ENCODE peak calls at places on chromosomes 3 and 15, in six cellular contexts. P is GM23248, R is GM23338, A is neural progenitor cell, B is OCI-LY7, M is HCT116. W is an unnamed sample.

GRCh38 chr15:91528811-91529210 is 324.7 kb upstream of the SLCO3A1 start:
- DNase-seq in P (no peak), R (no peak), A (no peak), B (no peak), M (no peak), W (no peak)

GRCh38 chr15:70379938-70380337 is 282.2 kb upstream of the TLE3 start:
- DNase-seq in P (no peak), R (no peak), A (no peak), B (no peak), M (no peak), W (no peak)

GRCh38 chr3:16126634-16127033 is 47.8 kb upstream of the GALNT15 start:
- DNase-seq in P (no peak), R (peak), A (no peak), B (no peak), M (no peak), W (no peak)

GRCh38 chr3:73213906-73214305 is 152.4 kb downstream of the EBLN2 start:
- DNase-seq in P (peak), R (no peak), A (no peak), B (no peak), M (no peak), W (no peak)

GRCh38 chr3:188926741-188927650 is 244.8 kb upstream of the TPRG1 start:
- DNase-seq in P (no peak), R (no peak), A (no peak), B (no peak), M (no peak), W (no peak)

GRCh38 chr3:113211370-113212154 is at the start of gene BOC:
- DNase-seq in P (peak), R (peak), A (peak), B (no peak), M (no peak), W (peak)

GRCh38 chr3:148202386-148202785 is 495.3 kb upstream of the AGTR1 start:
- DNase-seq in P (no peak), R (no peak), A (peak), B (peak), M (no peak), W (no peak)

GRCh38 chr3:80688814-80689213 is 921.0 kb upstream of the ROBO1 start:
- DNase-seq in P (peak), R (peak), A (peak), B (no peak), M (no peak), W (peak)

GRCh38 chr15:89327113-89327512 is 7.5 kb downstream of the POLG start:
- DNase-seq in P (no peak), R (no peak), A (no peak), B (no peak), M (no peak), W (no peak)

GRCh38 chr15:89330881-89331595 is 3.6 kb downstream of the POLG start:
- DNase-seq in P (no peak), R (no peak), A (no peak), B (no peak), M (no peak), W (no peak)

GRCh38 chr15:89328398-89329254 is 6.0 kb downstream of the POLG start:
- DNase-seq in P (no peak), R (no peak), A (no peak), B (no peak), M (no peak), W (no peak)

GRCh38 chr15:89330119-89330518 is 4.5 kb downstream of the POLG start:
- DNase-seq in P (no peak), R (no peak), A (no peak), B (no peak), M (no peak), W (no peak)

GRCh38 chr15:89329329-89330084 is 5.1 kb downstream of the POLG start:
- DNase-seq in P (no peak), R (no peak), A (no peak), B (no peak), M (no peak), W (no peak)
- TF ChIP-seq EZH2phosphoT487 in P (no peak), R (no peak), A (no peak), B (no peak), M (no peak), W (no peak)

DNA sequence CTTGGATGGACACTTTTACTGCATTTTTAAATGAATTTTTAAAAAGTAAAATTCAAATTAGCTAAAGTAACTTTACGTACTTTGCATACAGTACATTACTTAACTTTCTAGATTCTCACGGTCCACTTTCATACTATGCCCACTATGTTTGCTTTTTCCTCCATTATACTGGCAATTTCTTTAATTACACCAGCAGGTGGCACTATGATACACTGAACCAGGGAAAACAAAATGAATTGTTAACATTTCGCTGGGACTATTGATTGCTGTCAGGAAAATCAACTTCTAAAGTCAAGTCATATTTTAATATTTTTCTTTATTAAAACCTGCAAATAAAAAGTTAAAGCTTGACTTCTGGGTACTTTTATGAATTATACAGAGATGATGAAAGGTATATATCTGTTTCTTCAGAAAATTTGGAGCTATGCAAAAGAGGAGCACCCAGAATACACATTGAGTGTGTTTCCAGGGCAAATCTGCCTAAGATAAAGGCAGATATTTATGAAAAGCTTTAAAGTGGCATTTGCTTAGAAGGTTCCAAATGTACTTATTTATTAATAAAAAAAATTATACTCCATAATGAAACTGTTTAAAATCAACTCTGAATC is 21.8 kb upstream of the POU1F1 start:
- DNase-seq in P (peak), R (peak), A (peak), B (peak), M (peak), W (peak)
- TF ChIP-seq EZH2phosphoT487 in P (no peak), R (no peak), A (no peak), B (no peak), M (no peak), W (no peak)

GRCh38 chr3:54968546-54969172 is 40.8 kb upstream of the LRTM1 start:
- DNase-seq in P (peak), R (no peak), A (peak), B (no peak), M (no peak), W (no peak)
- TF ChIP-seq EZH2phosphoT487 in P (no peak), R (no peak), A (peak), B (no peak), M (no peak), W (no peak)

GRCh38 chr3:194905696-194906095 is 220.0 kb downstream of the FAM43A start:
- DNase-seq in P (peak), R (no peak), A (no peak), B (no peak), M (no peak), W (no peak)
- TF ChIP-seq EZH2phosphoT487 in P (no peak), R (no peak), A (no peak), B (no peak), M (no peak), W (no peak)

DNA sequence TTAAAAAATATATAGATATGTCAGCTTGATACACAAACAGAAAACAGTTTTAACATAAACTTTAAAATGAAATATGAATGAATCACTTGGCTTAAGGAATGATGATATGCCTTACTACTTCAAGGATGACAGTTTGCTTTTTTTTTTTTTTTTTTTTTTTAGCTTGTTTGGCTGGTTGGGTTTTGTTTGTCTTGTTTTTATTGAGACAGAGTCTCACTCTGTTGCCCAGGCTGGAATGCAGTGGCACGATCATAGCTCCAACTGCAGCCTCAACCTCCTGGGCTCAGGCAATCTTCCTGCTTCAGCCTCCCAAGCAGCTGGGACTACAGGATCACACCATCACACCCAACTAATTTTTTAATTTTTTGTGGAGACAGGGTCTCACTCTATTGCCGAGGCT is 14.5 kb downstream of the LRRC2 start:
- DNase-seq in P (no peak), R (no peak), A (no peak), B (no peak), M (no peak), W (no peak)
- TF ChIP-seq EZH2phosphoT487 in P (no peak), R (no peak), A (no peak), B (no peak), M (no peak), W (no peak)